ENCODE peak calls at places on chromosomes 3 and 15, in seven cellular contexts. V is T-cell; U is tibial nerve; Q is iPS DF 19.7; K is activated CD4-positive, alpha-beta memory T cell treated with anti-CD3 and anti-CD28 coated beads, Interleukin-2, amount 10 ng/mL, durations not matched to agents 7 days and 5 days; R is AG10803; J is tibial artery. S is an unnamed sample.

GRCh38 chr15:31275331-31276262 is 51.0 kb upstream of the KLF13 start:
- DNase-seq in U (no peak), Q (no peak), J (peak; percentile 58), R (no peak), V (no peak), K (peak; percentile 11), S (no peak)

GRCh38 chr3:127483902-127484591 is 106.5 kb downstream of the TPRA1 start:
- DNase-seq in U (no peak), J (peak; percentile 42), K (peak; percentile 61), R (no peak), V (no peak), Q (no peak), S (no peak)

GRCh38 chr15:87871738-87872315 is 384.7 kb downstream of the NTRK3 start:
- DNase-seq in V (no peak), Q (no peak), R (peak; percentile 75), J (no peak), K (no peak), U (no peak), S (no peak)

GRCh38 chr3:32373844-32374243 is 17.8 kb upstream of the CMTM7 start:
- DNase-seq in J (no peak), Q (no peak), U (no peak), R (no peak), V (no peak), K (no peak), S (no peak)

GRCh38 chr3:181326637-181327223 is 337.2 kb upstream of the DNAJC19 start:
- DNase-seq in V (no peak), U (no peak), K (no peak), Q (no peak), R (peak; percentile 9), J (no peak), S (no peak)

GRCh38 chr15:41655716-41656115 is 4.5 kb upstream of the MGA start:
- DNase-seq in K (no peak), U (no peak), Q (no peak), J (no peak), V (no peak), R (peak; percentile 39), S (no peak)

GRCh38 chr15:80861776-80862175 is 82.6 kb downstream of the CEMIP start:
- DNase-seq in J (no peak), U (no peak), Q (no peak), V (no peak), R (no peak), K (no peak), S (no peak)

GRCh38 chr15:31302029-31302657 is 24.5 kb upstream of the KLF13 start:
- DNase-seq in J (no peak), K (peak; percentile 15), Q (no peak), R (no peak), V (no peak), U (no peak), S (no peak)

GRCh38 chr3:182925330-182925943 is 54.9 kb downstream of the DCUN1D1 start:
- DNase-seq in J (no peak), V (no peak), U (no peak), R (peak; percentile 89), K (no peak), Q (no peak), S (no peak)